ENCODE peak calls at places on chromosomes 6 and 20, in five cellular contexts. H, X, E, A and G are unnamed samples.

GRCh38 chr20:31494131-31494530 is 19.0 kb downstream of the REM1 start:
- DNase-seq in E (no peak), X (no peak), H (no peak), A (no peak), G (no peak)

GRCh38 chr6:68326762-68327161 is 308.3 kb upstream of the ADGRB3 start:
- DNase-seq in X (no peak), H (no peak), E (no peak), A (no peak), G (no peak)

GRCh38 chr6:170117111-170117972 is 173.5 kb downstream of the DLL1 start:
- DNase-seq in H (peak; percentile 19), E (no peak), X (peak; percentile 34), A (no peak), G (no peak)

GRCh38 chr6:111423960-111424846 is 58.8 kb downstream of the REV3L start:
- DNase-seq in A (no peak), X (peak; percentile 72), H (peak; percentile 76), E (peak; percentile 73), G (no peak)

GRCh38 chr6:5860849-5861248 is 145.9 kb downstream of the NRN1 start:
- DNase-seq in E (no peak), X (no peak), H (no peak), A (no peak), G (no peak)

GRCh38 chr20:53611449-53611894 is 17.8 kb upstream of the ZNF217 start:
- DNase-seq in H (peak; percentile 49), X (peak; percentile 76), E (peak; percentile 37), A (peak; percentile 82), G (no peak)

GRCh38 chr6:111777357-111777756 is 95.9 kb downstream of the FYN start:
- DNase-seq in H (no peak), A (no peak), E (no peak), X (no peak), G (no peak)

GRCh38 chr6:69022991-69023390 is 387.9 kb downstream of the ADGRB3 start:
- DNase-seq in H (no peak), X (no peak), E (no peak), A (no peak), G (no peak)

GRCh38 chr6:135106611-135107010 is 52.0 kb upstream of the HBS1L start:
- DNase-seq in A (no peak), E (no peak), H (no peak), X (no peak), G (no peak)

GRCh38 chr6:86142326-86142725 is 499.6 kb upstream of the SYNCRIP start:
- DNase-seq in E (no peak), A (no peak), X (no peak), H (no peak), G (no peak)

GRCh38 chr6:11428351-11428750 is 109.2 kb upstream of the TMEM170B start:
- DNase-seq in H (no peak), X (no peak), E (no peak), A (no peak), G (peak; percentile 83)

GRCh38 chr6:45532626-45533258 is 155.0 kb upstream of the SUPT3H start:
- DNase-seq in A (no peak), H (no peak), X (no peak), E (no peak), G (no peak)

GRCh38 chr20:33947709-33948295 is 45.9 kb upstream of the RALY start:
- DNase-seq in A (peak; percentile 19), E (peak; percentile 38), X (no peak), H (peak; percentile 32), G (no peak)

GRCh38 chr6:129567374-129567773 is 142.6 kb downstream of the ARHGAP18 start:
- DNase-seq in E (no peak), X (no peak), A (no peak), H (peak; percentile 25), G (no peak)

GRCh38 chr6:2117447-2117846 is 128.0 kb downstream of the GMDS start:
- DNase-seq in E (no peak), H (no peak), A (no peak), X (no peak), G (no peak)

GRCh38 chr6:130982941-130983456 is 80.0 kb downstream of the EPB41L2 start:
- DNase-seq in X (no peak), A (no peak), E (no peak), H (no peak), G (no peak)

GRCh38 chr6:139392834-139393233 is 18.4 kb upstream of the CITED2 start:
- DNase-seq in X (no peak), H (no peak), A (peak; percentile 38), E (no peak), G (no peak)

GRCh38 chr6:129356129-129356528 is 353.8 kb downstream of the ARHGAP18 start:
- DNase-seq in X (no peak), H (no peak), A (no peak), E (no peak), G (no peak)

GRCh38 chr6:136719280-136720044 is 72.8 kb downstream of the MAP3K5 start:
- DNase-seq in A (peak; percentile 90), E (no peak), H (no peak), X (no peak), G (no peak)

GRCh38 chr6:126033696-126034095 is 47.4 kb downstream of the TRMT11 start:
- DNase-seq in A (no peak), H (peak; percentile 36), E (peak; percentile 19), X (peak; percentile 64), G (no peak)

GRCh38 chr6:3517350-3517749 is 60.5 kb upstream of the SLC22A23 start:
- DNase-seq in H (no peak), A (no peak), X (no peak), E (no peak), G (no peak)

GRCh38 chr20:18403269-18403668 is 63.6 kb downstream of the DZANK1 start:
- DNase-seq in X (no peak), H (no peak), A (no peak), E (no peak), G (no peak)

GRCh38 chr6:11111769-11112437 is 378 bp upstream of the ERVFRD-1 start:
- DNase-seq in A (no peak), E (no peak), X (no peak), H (no peak), G (no peak)

GRCh38 chr6:156423829-156424228 is 353.3 kb upstream of the ARID1B start:
- DNase-seq in A (no peak), E (no peak), X (no peak), H (no peak), G (peak; percentile 86)

GRCh38 chr20:38672504-38672903 is 51.8 kb upstream of the SLC32A1 start:
- DNase-seq in E (no peak), H (no peak), A (no peak), X (no peak), G (no peak)

GRCh38 chr20:38673731-38674177 is 50.5 kb upstream of the SLC32A1 start:
- DNase-seq in E (no peak), H (no peak), X (no peak), A (no peak), G (no peak)

GRCh38 chr20:38676576-38676975 is 47.7 kb upstream of the SLC32A1 start:
- DNase-seq in E (no peak), A (no peak), X (no peak), H (no peak), G (no peak)

GRCh38 chr20:38673261-38673660 is 51.0 kb upstream of the SLC32A1 start:
- DNase-seq in H (no peak), X (no peak), A (no peak), E (no peak), G (no peak)

DNA sequence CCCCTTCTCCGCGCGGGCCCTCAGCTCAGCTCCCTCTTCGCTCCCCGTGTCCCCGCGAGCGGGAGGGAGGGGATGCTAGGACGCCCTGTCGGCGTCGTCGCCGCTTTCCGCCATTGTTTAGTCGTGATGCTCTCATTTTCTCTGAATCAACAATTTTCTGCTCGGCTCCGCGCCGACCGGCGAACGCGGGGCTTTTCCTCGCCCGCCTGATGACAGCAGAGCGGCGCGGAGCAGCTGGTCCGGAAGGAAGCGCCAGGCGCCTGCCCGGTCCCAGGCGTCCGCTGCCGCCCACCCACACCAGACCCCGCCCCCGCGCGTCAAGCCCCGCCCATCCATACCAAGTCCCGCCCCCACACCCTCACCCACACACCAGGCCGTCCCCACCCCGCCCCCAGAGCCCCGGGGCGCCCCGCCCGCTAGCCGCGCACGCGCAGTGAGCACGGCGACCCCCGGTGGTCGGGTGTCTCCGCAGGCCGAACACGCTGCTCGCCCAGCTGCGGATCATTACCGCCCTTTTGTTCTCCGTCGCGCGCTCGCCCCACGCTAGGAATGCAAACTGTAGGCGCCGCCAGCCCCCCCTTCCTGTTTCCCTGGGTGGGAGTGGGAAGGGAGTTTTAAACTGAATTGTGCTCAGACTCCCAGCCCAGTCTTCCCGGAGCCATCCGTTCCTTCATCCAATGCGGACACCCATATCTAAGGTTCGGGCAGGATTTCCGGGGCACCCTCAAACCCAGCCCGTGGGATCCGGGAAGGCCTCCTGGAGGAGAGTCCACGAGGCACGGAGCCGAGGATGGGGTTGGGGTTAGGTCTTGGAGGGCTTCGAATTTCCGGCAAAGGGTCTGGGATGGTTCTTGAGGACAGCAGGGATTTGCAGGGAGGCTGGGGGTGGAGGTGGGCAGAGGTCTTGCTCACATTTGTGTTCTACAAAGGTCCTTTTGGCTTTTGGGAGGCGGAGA is 49.8 kb upstream of the SLC32A1 start:
- DNase-seq in X (no peak), H (no peak), A (no peak), E (peak; percentile 11), G (no peak)
- TF ChIP-seq EP300 in X (no peak), H (no peak), A (no peak), E (no peak), G (no peak)

DNA sequence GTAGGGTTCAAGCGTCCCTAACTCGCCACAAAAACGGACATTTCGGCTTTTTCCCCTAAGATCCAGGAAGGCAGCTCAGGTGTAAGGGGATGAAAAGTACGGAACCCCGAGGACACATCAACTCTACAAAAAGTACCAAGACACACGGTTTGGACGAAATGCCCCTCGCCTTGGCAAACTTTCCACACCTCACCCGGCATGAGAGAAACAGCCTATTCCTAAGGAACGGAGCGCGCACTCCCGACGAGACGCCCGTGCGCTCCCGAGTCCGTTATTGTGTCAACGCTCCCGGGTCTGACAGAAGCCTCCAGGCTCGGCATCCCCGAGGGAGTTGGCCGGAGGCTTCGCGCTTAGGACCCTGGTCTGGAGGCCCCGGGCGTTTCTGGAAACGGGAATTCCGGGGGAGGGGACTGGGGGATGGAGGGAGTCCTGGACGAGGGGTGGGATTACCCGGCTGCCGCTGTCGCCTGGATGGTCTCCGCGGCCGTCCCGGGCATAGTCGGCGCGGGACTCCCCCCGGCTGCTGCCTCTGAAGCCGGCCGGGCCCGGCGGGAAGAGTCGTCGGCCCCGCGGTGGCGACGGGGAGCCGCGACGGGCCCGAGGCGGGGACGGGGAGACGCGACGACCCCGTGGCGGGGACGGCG is 808 bp downstream of the ZNF318 start:
- DNase-seq in E (peak; percentile 50), A (no peak), H (peak; percentile 35), X (peak; percentile 73), G (no peak)
- TF ChIP-seq EP300 in E (no peak), A (no peak), H (no peak), X (no peak), G (no peak)

DNA sequence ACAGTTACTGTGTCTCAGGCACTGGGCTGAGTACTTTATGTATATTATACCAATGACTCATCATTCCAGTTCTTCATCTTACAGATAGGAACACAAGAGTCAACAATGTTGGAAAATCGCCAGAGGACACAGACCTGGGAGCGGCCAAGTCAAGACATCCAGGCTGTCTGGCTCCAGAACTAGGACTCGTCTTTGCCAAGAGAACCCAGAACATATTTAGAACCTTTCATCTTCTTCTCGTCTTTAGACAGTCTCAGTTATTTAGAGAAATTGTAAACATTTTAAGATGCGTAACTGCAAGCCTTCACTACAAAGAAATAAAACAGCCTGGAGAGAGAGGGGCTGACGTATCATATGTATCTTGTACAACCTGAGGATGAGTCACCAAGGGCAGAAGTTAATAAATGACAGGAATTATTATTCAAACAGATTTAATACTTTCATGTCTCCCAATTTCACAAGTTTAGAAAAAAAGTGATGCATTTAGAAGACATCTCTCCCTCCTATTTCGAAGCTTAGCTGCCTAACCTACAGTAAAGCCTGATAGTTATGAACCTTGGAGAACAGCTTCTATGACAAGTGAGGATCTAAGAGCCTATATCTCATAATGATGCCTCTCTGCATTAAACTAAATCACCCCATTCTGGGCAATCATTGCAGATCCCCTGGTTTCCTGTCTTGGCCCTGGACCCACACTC is 43.4 kb downstream of the SLC22A3 start:
- DNase-seq in A (no peak), E (peak; percentile 33), X (peak; percentile 77), H (no peak), G (no peak)
- TF ChIP-seq EP300 in A (no peak), E (no peak), X (peak; percentile 78), H (no peak), G (no peak)

GRCh38 chr6:20605581-20605980 is 71.3 kb downstream of the CDKAL1 start:
- DNase-seq in X (no peak), H (no peak), E (no peak), A (no peak), G (no peak)
- TF ChIP-seq EP300 in X (no peak), H (no peak), E (no peak), A (no peak), G (no peak)